ENCODE peak calls at places on chromosomes 12 and 14, in eight cellular contexts. W is endothelial cell, T is glutamatergic neuron, M is right atrium auricular region, A is mesothelial cell of epicardium, L is neural progenitor cell, H is ascending aorta, B is OCI-LY7. Z is an unnamed sample.

GRCh38 chr14:82710257-82710841 is 1176.7 kb upstream of the SEL1L start:
- DNase-seq in W (peak), T (peak), M (no peak), A (peak), L (peak), H (no peak), B (peak), Z (no peak)

GRCh38 chr14:75299064-75299463 is 20.4 kb downstream of the FOS start:
- DNase-seq in W (no peak), T (no peak), M (peak), A (no peak), L (no peak), H (peak), B (no peak), Z (no peak)

GRCh38 chr12:54977857-54978256 is 6.7 kb downstream of the TESPA1 start:
- DNase-seq in W (no peak), T (no peak), M (no peak), A (no peak), L (no peak), H (no peak), B (no peak), Z (no peak)

GRCh38 chr12:100987552-100988277 is 193.1 kb downstream of the ANO4 start:
- DNase-seq in W (peak), T (peak), M (no peak), A (no peak), L (peak), H (no peak), B (peak), Z (no peak)

GRCh38 chr14:59819446-59820088 is 51.0 kb downstream of the RTN1 start:
- DNase-seq in W (no peak), T (no peak), M (no peak), A (no peak), L (no peak), H (no peak), B (no peak), Z (no peak)

GRCh38 chr14:51236314-51236713 is 3.7 kb upstream of the TMX1 start:
- DNase-seq in W (no peak), T (no peak), M (no peak), A (no peak), L (no peak), H (no peak), B (no peak), Z (no peak)

GRCh38 chr14:98393527-98393926 is 878.5 kb downstream of the BCL11B start:
- DNase-seq in W (no peak), T (no peak), M (no peak), A (no peak), L (no peak), H (no peak), B (no peak), Z (no peak)

GRCh38 chr12:75560167-75560566 is 48.8 kb upstream of the KRR1 start:
- DNase-seq in W (no peak), T (no peak), M (no peak), A (no peak), L (no peak), H (no peak), B (peak), Z (no peak)

GRCh38 chr14:74566174-74567125 is 45.6 kb downstream of the LTBP2 start:
- DNase-seq in W (no peak), T (no peak), M (no peak), A (no peak), L (no peak), H (peak), B (no peak), Z (no peak)

GRCh38 chr12:99954724-99955123 is 30.0 kb downstream of the ANKS1B start:
- DNase-seq in W (no peak), T (no peak), M (no peak), A (no peak), L (peak), H (no peak), B (no peak), Z (no peak)

GRCh38 chr14:23123419-23123818 is 4.4 kb upstream of the CEBPE start:
- DNase-seq in W (no peak), T (no peak), M (peak), A (no peak), L (no peak), H (peak), B (no peak), Z (no peak)

GRCh38 chr12:26271889-26272492 is 76.6 kb downstream of the SSPN start:
- DNase-seq in W (no peak), T (no peak), M (peak), A (peak), L (no peak), H (peak), B (no peak), Z (no peak)

GRCh38 chr12:32551058-32551457 is 128.0 kb upstream of the DNM1L start:
- DNase-seq in W (no peak), T (no peak), M (no peak), A (no peak), L (no peak), H (no peak), B (no peak), Z (no peak)

GRCh38 chr14:23562822-23563472 is 4.6 kb downstream of the AP1G2 start:
- DNase-seq in W (peak), T (peak), M (no peak), A (peak), L (peak), H (no peak), B (peak), Z (no peak)

GRCh38 chr12:115341442-115341841 is 657.5 kb upstream of the TBX3 start:
- DNase-seq in W (no peak), T (no peak), M (peak), A (no peak), L (no peak), H (peak), B (no peak), Z (peak)

GRCh38 chr12:121770388-121770787 is 23.1 kb downstream of the RHOF start:
- DNase-seq in W (no peak), T (no peak), M (no peak), A (peak), L (no peak), H (no peak), B (no peak), Z (no peak)

GRCh38 chr12:7144414-7145120 is 14.4 kb downstream of the CLSTN3 start:
- DNase-seq in W (no peak), T (no peak), M (no peak), A (no peak), L (peak), H (peak), B (peak), Z (no peak)

GRCh38 chr14:34237098-34237497 is 224.9 kb downstream of the SPTSSA start:
- DNase-seq in W (no peak), T (no peak), M (no peak), A (no peak), L (no peak), H (no peak), B (no peak), Z (no peak)

GRCh38 chr12:24499151-24500146 is 449.5 kb downstream of the BCAT1 start:
- DNase-seq in W (no peak), T (no peak), M (no peak), A (no peak), L (no peak), H (no peak), B (no peak), Z (no peak)

GRCh38 chr14:20676072-20676471 is 8.3 kb upstream of the RNASE4 start:
- DNase-seq in W (no peak), T (no peak), M (no peak), A (no peak), L (no peak), H (no peak), B (no peak), Z (no peak)

GRCh38 chr14:63896278-63896720 is 43.5 kb downstream of the SYNE2 start:
- DNase-seq in W (no peak), T (no peak), M (peak), A (peak), L (no peak), H (peak), B (no peak), Z (no peak)

GRCh38 chr14:84998216-84998615 is 531.7 kb upstream of the FLRT2 start:
- DNase-seq in W (no peak), T (no peak), M (no peak), A (no peak), L (no peak), H (no peak), B (no peak), Z (no peak)

GRCh38 chr14:67221248-67221981 is 19.8 kb upstream of the PALS1 start:
- DNase-seq in W (no peak), T (no peak), M (no peak), A (no peak), L (no peak), H (no peak), B (no peak), Z (no peak)

GRCh38 chr12:5733136-5733755 is 211.8 kb downstream of the ANO2 start:
- DNase-seq in W (no peak), T (no peak), M (no peak), A (no peak), L (no peak), H (no peak), B (no peak), Z (peak)

GRCh38 chr12:1619599-1619998 is 9.4 kb upstream of the WNT5B start:
- DNase-seq in W (no peak), T (no peak), M (peak), A (no peak), L (no peak), H (peak), B (no peak), Z (no peak)

GRCh38 chr12:69056743-69057515 is 124.0 kb upstream of the CPM start:
- DNase-seq in W (no peak), T (no peak), M (no peak), A (no peak), L (no peak), H (no peak), B (no peak), Z (no peak)

DNA sequence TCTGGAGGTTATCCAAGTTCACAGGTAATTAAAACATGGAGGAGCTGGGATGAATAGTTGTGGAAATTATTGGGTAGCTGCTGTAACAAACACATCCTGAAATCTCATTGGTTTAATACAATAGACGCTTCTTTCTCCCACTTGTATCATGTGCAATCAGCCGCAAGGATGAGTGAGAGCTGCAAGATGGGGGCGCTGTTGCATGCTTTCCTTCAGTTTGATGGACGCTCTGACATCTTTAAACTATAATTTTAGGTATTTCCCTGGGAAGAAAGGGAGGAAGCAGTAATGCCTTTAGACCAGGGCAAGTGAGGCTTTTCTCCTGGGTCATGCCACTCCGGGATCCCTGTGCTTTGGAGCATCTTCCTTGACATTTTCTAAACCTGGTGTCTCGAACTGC is 178.7 kb downstream of the PAWR start:
- DNase-seq in W (peak), T (peak), M (no peak), A (no peak), L (peak), H (no peak), B (no peak), Z (no peak)
- TF ChIP-seq CTCF in W (no peak), T (no peak), M (no peak), A (no peak), L (peak), H (no peak), B (peak), Z (peak)

GRCh38 chr14:68766299-68767247 is 26.3 kb downstream of the ZFP36L1 start:
- DNase-seq in W (no peak), T (peak), M (no peak), A (no peak), L (no peak), H (no peak), B (no peak), Z (no peak)

GRCh38 chr14:68768316-68768715 is 24.6 kb downstream of the ZFP36L1 start:
- DNase-seq in W (no peak), T (peak), M (no peak), A (no peak), L (no peak), H (no peak), B (no peak), Z (no peak)

GRCh38 chr14:68770051-68770450 is 22.8 kb downstream of the ZFP36L1 start:
- DNase-seq in W (no peak), T (peak), M (no peak), A (no peak), L (no peak), H (no peak), B (no peak), Z (no peak)

GRCh38 chr14:68770553-68771286 is 22.1 kb downstream of the ZFP36L1 start:
- DNase-seq in W (no peak), T (peak), M (no peak), A (no peak), L (no peak), H (no peak), B (no peak), Z (no peak)

GRCh38 chr14:68767248-68767645 is 25.6 kb downstream of the ZFP36L1 start:
- DNase-seq in W (no peak), T (peak), M (no peak), A (no peak), L (no peak), H (no peak), B (no peak), Z (no peak)
- TF ChIP-seq CTCF in W (no peak), T (no peak), M (no peak), A (no peak), L (no peak), H (no peak), B (no peak), Z (no peak)

DNA sequence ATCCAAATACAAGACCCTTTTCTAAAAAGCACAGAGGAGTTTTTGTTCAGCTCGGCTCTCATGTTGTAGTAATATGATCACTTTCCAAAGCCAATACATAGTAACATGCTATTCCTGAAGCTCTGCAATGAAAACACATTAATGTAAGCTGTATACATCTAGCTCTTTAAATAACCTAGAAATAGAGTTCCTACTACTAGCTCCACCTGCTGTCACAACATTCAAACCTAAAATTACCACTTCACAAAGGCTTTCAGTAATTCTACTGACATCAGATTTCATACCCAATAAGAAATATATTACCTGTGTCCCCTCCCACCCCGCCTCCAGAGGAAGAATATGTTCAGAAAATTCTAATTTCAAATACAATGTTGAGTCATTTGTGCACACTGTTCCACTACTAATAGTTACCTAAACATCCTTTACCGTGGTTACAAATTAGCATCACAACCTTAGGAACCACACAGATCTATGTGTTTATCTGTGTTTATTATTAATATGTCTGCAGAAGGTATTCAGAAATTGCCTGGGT is 17.8 kb downstream of the EFCAB11 start:
- DNase-seq in W (no peak), T (no peak), M (no peak), A (no peak), L (no peak), H (no peak), B (no peak), Z (no peak)
- TF ChIP-seq CTCF in W (no peak), T (no peak), M (no peak), A (no peak), L (no peak), H (no peak), B (peak), Z (peak)

GRCh38 chr14:103732868-103733626 is 17.4 kb downstream of the ZFYVE21 start:
- DNase-seq in W (no peak), T (no peak), M (no peak), A (no peak), L (no peak), H (no peak), B (no peak), Z (no peak)

GRCh38 chr14:103735439-103735814 is 19.8 kb downstream of the ZFYVE21 start:
- DNase-seq in W (no peak), T (no peak), M (no peak), A (no peak), L (no peak), H (peak), B (no peak), Z (no peak)

GRCh38 chr14:103733651-103734050 is 18.0 kb downstream of the ZFYVE21 start:
- DNase-seq in W (no peak), T (no peak), M (no peak), A (no peak), L (no peak), H (no peak), B (no peak), Z (no peak)

GRCh38 chr14:103735022-103735421 is 19.4 kb downstream of the ZFYVE21 start:
- DNase-seq in W (no peak), T (no peak), M (no peak), A (no peak), L (no peak), H (peak), B (no peak), Z (no peak)

DNA sequence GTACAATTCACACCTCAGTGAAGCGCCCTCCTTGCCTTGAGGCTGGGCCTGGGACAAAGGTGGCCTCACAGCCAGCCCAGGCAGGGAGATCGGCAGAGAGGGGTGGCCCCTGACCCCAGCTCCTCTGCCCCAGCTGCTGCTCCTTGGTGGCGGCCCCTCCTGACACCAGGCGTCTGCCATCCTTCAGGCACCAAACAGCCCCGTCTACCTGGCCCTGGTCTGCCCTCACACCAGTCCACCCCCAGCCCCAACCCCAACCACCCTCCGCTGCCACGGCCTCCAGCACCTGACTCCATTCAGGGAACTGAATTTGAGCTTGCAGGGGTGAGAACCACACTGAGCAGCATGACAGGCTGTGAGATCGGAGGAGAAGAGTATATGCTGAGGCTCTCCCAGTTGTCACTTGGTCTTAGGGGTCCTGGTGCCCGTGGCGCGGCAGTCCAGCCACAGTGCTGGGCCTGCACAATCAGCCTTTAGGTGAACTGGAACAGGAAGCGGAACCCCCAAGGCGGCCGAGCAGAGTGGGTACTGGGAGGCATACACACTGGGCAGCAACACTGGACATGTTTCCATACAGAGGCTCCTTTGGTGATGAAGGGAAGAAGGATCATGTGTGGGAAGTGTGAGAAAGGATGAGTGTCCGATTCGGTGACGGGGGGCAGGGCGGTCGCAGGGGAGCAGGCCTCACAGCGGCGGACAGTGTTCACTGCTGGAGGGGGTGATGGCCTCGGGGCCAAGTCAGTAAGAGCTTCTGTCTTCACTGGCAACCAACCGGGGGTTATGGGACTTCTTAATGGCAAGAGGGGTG is 18.7 kb downstream of the ZFYVE21 start:
- DNase-seq in W (no peak), T (no peak), M (no peak), A (no peak), L (no peak), H (no peak), B (no peak), Z (no peak)
- TF ChIP-seq CTCF in W (no peak), T (no peak), M (no peak), A (no peak), L (no peak), H (no peak), B (no peak), Z (no peak)

GRCh38 chr12:40122842-40123241 is 17.0 kb upstream of the SLC2A13 start:
- DNase-seq in W (no peak), T (no peak), M (no peak), A (no peak), L (no peak), H (no peak), B (no peak), Z (no peak)
- TF ChIP-seq CTCF in W (no peak), T (no peak), M (no peak), A (no peak), L (no peak), H (no peak), B (no peak), Z (no peak)

GRCh38 chr12:29427964-29428363 is 47.0 kb upstream of the ERGIC2 start:
- DNase-seq in W (no peak), T (no peak), M (no peak), A (no peak), L (peak), H (no peak), B (peak), Z (no peak)
- TF ChIP-seq CTCF in W (peak), T (no peak), M (peak), A (no peak), L (peak), H (no peak), B (peak), Z (no peak)